ENCODE peak calls at places on chromosome 22, in seven cellular contexts. K is brain microvascular endothelial cell, P is nephron progenitor cell, Y is B cell, R is mucosa of descending colon, Z is fibroblast of pulmonary artery, F is epithelial cell of esophagus. Q is an unnamed sample.

GRCh38 chr22:37199839-37200161 is 11.8 kb upstream of the C1QTNF6 start:
- DNase-seq in R (no peak), Z (no peak), F (no peak), K (no peak), Y (no peak), P (no peak), Q (no peak)

GRCh38 chr22:44449061-44449682 is 48.9 kb downstream of the RTL6 start:
- DNase-seq in Z (peak), Y (no peak), F (peak), P (no peak), K (peak), R (no peak), Q (no peak)

GRCh38 chr22:50504245-50505211 is 3.0 kb downstream of the LMF2 start:
- DNase-seq in K (no peak), Y (no peak), Z (no peak), F (peak), P (no peak), R (peak), Q (no peak)

GRCh38 chr22:37777122-37777687 is 30.5 kb upstream of the GCAT start:
- DNase-seq in P (peak), Z (peak), K (peak), R (peak), Y (no peak), F (peak), Q (peak)

GRCh38 chr22:44261861-44262595 is 50.7 kb downstream of the SHISAL1 start:
- DNase-seq in P (no peak), K (no peak), Z (no peak), R (no peak), F (no peak), Y (no peak), Q (no peak)

GRCh38 chr22:30219668-30220278 is 26.8 kb downstream of the LIF start:
- DNase-seq in R (no peak), F (no peak), P (no peak), Z (no peak), K (no peak), Y (no peak), Q (no peak)

GRCh38 chr22:29166180-29166579 is 39.5 kb upstream of the EMID1 start:
- DNase-seq in Y (no peak), P (no peak), R (no peak), Z (no peak), K (no peak), F (no peak), Q (no peak)

GRCh38 chr22:31080848-31081649 is at the start of gene SMTN:
- DNase-seq in F (peak), P (peak), K (peak), Y (peak), Z (peak), R (peak), Q (peak)

GRCh38 chr22:29121124-29121523 is 48.3 kb downstream of the KREMEN1 start:
- DNase-seq in Y (no peak), P (no peak), Z (peak), K (no peak), R (no peak), F (peak), Q (no peak)

GRCh38 chr22:27129266-27129665 is 471.9 kb downstream of the MIAT start:
- DNase-seq in P (no peak), R (no peak), Z (peak), K (peak), F (peak), Y (no peak), Q (no peak)

GRCh38 chr22:32205974-32206773 is 1.3 kb upstream of the RFPL2 start:
- DNase-seq in R (peak), Z (no peak), F (no peak), Y (no peak), K (no peak), P (peak), Q (no peak)

GRCh38 chr22:44755956-44756361 is 3.6 kb downstream of the ARHGAP8 start:
- DNase-seq in R (no peak), Z (no peak), F (peak), Y (no peak), P (no peak), K (no peak), Q (peak)

GRCh38 chr22:44538071-44538470 is 40.0 kb upstream of the RTL6 start:
- DNase-seq in Y (no peak), K (no peak), R (no peak), P (no peak), F (peak), Z (peak), Q (no peak)

GRCh38 chr22:31272522-31273446 is 19.5 kb downstream of the PIK3IP1 start:
- DNase-seq in F (peak), P (peak), R (no peak), Y (peak), K (peak), Z (peak), Q (peak)

GRCh38 chr22:30691204-30691603 is 3.5 kb upstream of the OSBP2 start:
- DNase-seq in Y (no peak), Z (no peak), P (no peak), F (no peak), R (no peak), K (no peak), Q (no peak)

GRCh38 chr22:21045585-21046294 is at the start of gene LRRC74B:
- DNase-seq in Z (peak), R (peak), Y (peak), P (peak), F (peak), K (peak), Q (peak)

GRCh38 chr22:36385491-36386350 is 2.0 kb downstream of the MYH9 start:
- DNase-seq in K (no peak), Z (no peak), F (peak), R (no peak), P (no peak), Y (peak), Q (peak)

GRCh38 chr22:35315141-35315854 is 15.6 kb downstream of the TOM1 start:
- DNase-seq in Y (no peak), F (peak), P (no peak), Z (no peak), R (no peak), K (no peak), Q (no peak)

GRCh38 chr22:35148381-35148780 is 82.4 kb downstream of the ISX start:
- DNase-seq in K (no peak), P (no peak), F (no peak), Z (no peak), R (no peak), Y (no peak), Q (no peak)

GRCh38 chr22:26552466-26552865 is 37.5 kb downstream of the TPST2 start:
- DNase-seq in Z (peak), K (peak), R (no peak), Y (no peak), P (no peak), F (no peak), Q (no peak)

GRCh38 chr22:30857791-30858190 is 110.8 kb downstream of the MORC2 start:
- DNase-seq in Z (no peak), Y (no peak), P (no peak), F (no peak), R (no peak), K (no peak), Q (no peak)

GRCh38 chr22:29737251-29738117 is 17.7 kb downstream of the CABP7 start:
- DNase-seq in R (no peak), K (no peak), Z (no peak), Y (no peak), P (no peak), F (no peak), Q (no peak)

GRCh38 chr22:30250713-30251267 is 4.2 kb upstream of the LIF start:
- DNase-seq in P (no peak), R (no peak), K (no peak), F (peak), Z (peak), Y (no peak), Q (no peak)

GRCh38 chr22:33654173-33654890 is 265.9 kb downstream of the LARGE1 start:
- DNase-seq in R (no peak), Z (no peak), F (no peak), P (no peak), Y (no peak), K (no peak), Q (peak)

GRCh38 chr22:24429411-24430365 is 2.3 kb downstream of the ADORA2A start:
- DNase-seq in K (no peak), Z (no peak), P (peak), Y (no peak), R (peak), F (peak), Q (no peak)

GRCh38 chr22:25070870-25071465 is 118.5 kb downstream of the KIAA1671 start:
- DNase-seq in Y (no peak), K (no peak), P (no peak), F (no peak), Z (no peak), R (no peak), Q (no peak)

GRCh38 chr22:33564683-33565082 is 355.6 kb downstream of the LARGE1 start:
- DNase-seq in R (no peak), Y (no peak), K (no peak), Z (no peak), P (no peak), F (no peak), Q (no peak)

GRCh38 chr22:24507742-24508141 is 12.6 kb downstream of the UPB1 start:
- DNase-seq in Z (no peak), F (no peak), Y (no peak), P (peak), K (no peak), R (no peak), Q (no peak)

GRCh38 chr22:45688606-45689080 is 17.0 kb downstream of the ATXN10 start:
- DNase-seq in R (no peak), Y (no peak), K (peak), P (no peak), Z (peak), F (peak), Q (no peak)

GRCh38 chr22:42643632-42644421 is 3.4 kb upstream of the ATP5MGL start:
- DNase-seq in F (no peak), K (no peak), R (no peak), Z (no peak), Y (no peak), P (no peak), Q (no peak)

GRCh38 chr22:32515074-32515473 is 40.5 kb downstream of the FBXO7 start:
- DNase-seq in P (no peak), Y (no peak), R (no peak), Z (no peak), F (no peak), K (no peak), Q (no peak)

GRCh38 chr22:30878516-30879365 is 89.8 kb downstream of the MORC2 start:
- DNase-seq in F (no peak), R (peak), P (no peak), Z (no peak), Y (peak), K (no peak), Q (no peak)

GRCh38 chr22:31659246-31659645 is 2.8 kb downstream of the PISD start:
- DNase-seq in K (no peak), R (no peak), P (no peak), Y (no peak), Z (no peak), F (peak), Q (no peak)

GRCh38 chr22:44623771-44624510 is 78.1 kb upstream of the PRR5 start:
- DNase-seq in Y (no peak), K (peak), F (peak), Z (peak), R (no peak), P (peak), Q (no peak)

GRCh38 chr22:50700387-50701075 is 27.9 kb downstream of the SHANK3 start:
- DNase-seq in F (no peak), Z (no peak), Y (no peak), R (peak), P (no peak), K (no peak), Q (no peak)

GRCh38 chr22:35116817-35117216 is 50.9 kb downstream of the ISX start:
- DNase-seq in P (no peak), Y (no peak), R (peak), K (no peak), Z (no peak), F (no peak), Q (peak)

GRCh38 chr22:29479417-29480261 is at the start of gene NEFH:
- DNase-seq in R (no peak), Z (no peak), K (no peak), P (peak), Y (no peak), F (no peak), Q (no peak)

GRCh38 chr22:19943665-19944026 is 2.0 kb upstream of the TXNRD2 start:
- DNase-seq in F (no peak), R (peak), Y (no peak), P (no peak), Z (peak), K (peak), Q (no peak)

GRCh38 chr22:19951351-19951750 is 9.7 kb upstream of the TXNRD2 start:
- DNase-seq in Y (no peak), P (no peak), K (no peak), Z (no peak), R (no peak), F (no peak), Q (no peak)

GRCh38 chr22:19942071-19942885 is 660 bp upstream of the TXNRD2 start:
- DNase-seq in Z (peak), F (no peak), P (no peak), Y (no peak), R (peak), K (peak), Q (no peak)

GRCh38 chr22:19942886-19943664 is 1.5 kb upstream of the TXNRD2 start:
- DNase-seq in K (peak), F (peak), Z (peak), Y (no peak), R (peak), P (no peak), Q (no peak)

DNA sequence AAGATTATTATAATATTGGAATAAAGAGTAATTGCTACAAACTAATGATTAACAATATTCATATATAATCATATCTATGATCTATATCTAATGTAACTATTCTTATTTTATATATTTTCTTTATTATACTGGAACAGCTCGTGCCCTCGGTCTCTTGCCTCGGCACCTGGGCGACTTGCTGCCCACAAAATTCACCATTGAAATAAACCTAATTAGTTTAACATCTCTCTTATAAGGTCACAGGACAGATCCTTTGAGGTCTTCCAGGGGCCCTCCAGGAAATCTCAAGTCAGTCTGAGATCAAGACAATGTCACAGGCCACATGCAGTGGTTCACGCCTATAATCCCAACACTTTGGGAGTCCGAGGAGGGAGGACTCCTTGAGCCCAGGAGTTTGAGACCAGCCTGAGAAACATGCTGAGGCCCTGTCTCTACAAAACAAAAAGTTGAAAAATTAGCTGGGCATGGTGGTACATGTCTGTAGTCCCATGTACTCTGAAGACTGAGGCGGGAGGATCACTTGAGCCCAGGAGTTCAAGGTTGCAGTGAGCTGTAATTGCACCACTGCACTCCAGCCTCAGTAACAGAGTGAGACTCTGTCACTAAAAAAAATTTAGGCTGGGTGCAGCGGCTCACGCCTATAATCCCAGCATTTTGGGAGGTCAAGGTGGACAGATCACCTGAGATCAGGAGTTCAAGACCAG is 6.6 kb upstream of the TXNRD2 start:
- DNase-seq in F (no peak), Z (no peak), Y (no peak), R (peak), P (no peak), K (no peak), Q (no peak)
- TF ChIP-seq CTCF in F (no peak), Z (no peak), Y (peak), R (no peak), P (peak), K (no peak), Q (no peak)

GRCh38 chr22:48481748-48482147 is 1345.9 kb downstream of the BRD1 start:
- DNase-seq in R (no peak), Y (no peak), K (no peak), Z (no peak), P (no peak), F (no peak), Q (no peak)
- TF ChIP-seq CTCF in R (no peak), Y (no peak), K (no peak), Z (no peak), P (no peak), F (no peak), Q (no peak)

DNA sequence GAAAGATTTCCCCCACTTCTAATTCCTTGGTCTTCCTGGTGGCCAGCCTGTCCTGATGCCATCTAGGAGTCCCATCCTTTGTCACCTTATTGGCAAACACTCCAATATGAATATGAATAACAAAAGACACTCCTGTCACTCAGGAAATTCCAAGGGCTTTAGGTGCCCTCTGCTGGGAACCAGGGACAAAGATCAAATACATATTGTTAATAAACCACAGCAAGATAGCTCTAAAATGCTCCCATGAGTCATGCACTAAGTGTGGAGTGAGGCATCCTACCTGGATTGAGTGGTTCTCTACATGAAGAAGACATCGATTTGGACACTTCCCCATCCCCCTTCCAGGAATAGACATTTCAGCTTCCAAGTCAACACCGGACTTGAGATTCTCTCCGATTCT is 823.6 kb downstream of the TBC1D22A start:
- DNase-seq in Y (no peak), F (peak), Z (no peak), P (no peak), K (no peak), R (no peak), Q (no peak)
- TF ChIP-seq CTCF in Y (no peak), F (no peak), Z (no peak), P (no peak), K (no peak), R (no peak), Q (no peak)

GRCh38 chr22:39309364-39309861 is 10.0 kb downstream of the RPL3 start:
- DNase-seq in R (no peak), P (no peak), Y (no peak), F (peak), Z (no peak), K (peak), Q (no peak)
- TF ChIP-seq CTCF in R (no peak), P (no peak), Y (no peak), F (peak), Z (peak), K (peak), Q (no peak)

GRCh38 chr22:41368543-41368817 is 13.3 kb upstream of the TEF start:
- DNase-seq in F (no peak), Z (no peak), Y (no peak), K (no peak), R (no peak), P (no peak), Q (no peak)

GRCh38 chr22:41366323-41367014 is 15.3 kb upstream of the TEF start:
- DNase-seq in K (no peak), Y (no peak), P (no peak), R (no peak), F (no peak), Z (no peak), Q (no peak)

GRCh38 chr22:41367680-41368542 is 13.8 kb upstream of the TEF start:
- DNase-seq in R (no peak), K (no peak), F (peak), P (no peak), Y (no peak), Z (peak), Q (peak)

GRCh38 chr22:41365425-41365824 is 16.3 kb upstream of the TEF start:
- DNase-seq in P (no peak), Z (no peak), F (no peak), R (no peak), Y (no peak), K (no peak), Q (no peak)

DNA sequence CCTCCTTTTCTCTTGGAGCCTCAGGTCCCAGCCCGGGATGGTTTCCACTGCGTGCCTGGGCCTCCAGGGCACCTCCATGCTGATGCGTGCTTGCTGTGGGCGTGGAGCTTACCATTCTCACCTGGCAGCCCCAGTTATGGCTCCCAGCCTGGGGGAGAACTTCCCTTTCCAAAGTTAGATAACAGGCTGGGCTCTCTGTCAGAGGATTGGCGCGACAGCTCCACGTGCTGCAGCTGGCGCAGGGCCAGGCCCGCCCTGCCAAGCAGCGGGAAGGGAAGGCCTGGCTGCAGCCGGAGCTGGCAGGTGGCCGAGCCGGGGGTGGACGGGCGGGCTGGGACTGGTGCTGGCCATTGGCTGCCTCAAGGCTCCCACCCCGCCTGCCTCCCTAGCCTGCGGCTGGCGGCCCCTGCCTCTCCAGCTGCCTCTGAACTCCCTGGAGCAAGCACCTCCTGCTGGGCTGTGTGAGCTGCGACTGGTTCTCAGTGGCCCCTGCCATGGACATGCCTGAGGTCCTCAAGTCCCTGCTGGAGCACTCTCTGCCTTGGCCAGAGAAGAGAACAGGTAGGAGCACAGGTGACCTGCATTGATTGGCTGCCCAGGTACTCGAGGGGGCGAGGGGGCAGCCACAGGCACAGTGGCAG is 14.6 kb upstream of the TEF start:
- DNase-seq in P (peak), R (peak), F (peak), Y (no peak), Z (peak), K (peak), Q (peak)
- TF ChIP-seq CTCF in P (no peak), R (no peak), F (peak), Y (no peak), Z (peak), K (peak), Q (peak)

GRCh38 chr22:47408409-47408808 is 646.0 kb downstream of the TBC1D22A start:
- DNase-seq in F (no peak), Z (no peak), P (no peak), K (no peak), Y (no peak), R (no peak), Q (no peak)
- TF ChIP-seq CTCF in F (no peak), Z (no peak), P (no peak), K (no peak), Y (no peak), R (no peak), Q (no peak)

GRCh38 chr22:38927033-38927789 is 30.2 kb upstream of the APOBEC3A start:
- DNase-seq in Z (peak), Y (no peak), F (peak), P (peak), R (peak), K (peak), Q (peak)
- TF ChIP-seq CTCF in Z (peak), Y (peak), F (peak), P (peak), R (peak), K (peak), Q (peak)

GRCh38 chr22:22848364-22848866 is 39.2 kb upstream of the IGLL5 start:
- DNase-seq in Y (peak), F (peak), R (peak), P (peak), Z (peak), K (peak), Q (peak)
- TF ChIP-seq CTCF in Y (peak), F (peak), R (peak), P (peak), Z (peak), K (peak), Q (peak)